ENCODE peak calls at places on chromosomes 2 and 18, in seven cellular contexts. T is cardiac muscle cell; F is adrenal gland; N is kidney; P is IMR-90; G is CD8-positive, alpha-beta T cell; O is gastrocnemius medialis. D is an unnamed sample. For H3K9me3, the result is how much of the 10 kb centered on the place peaks cover.

GRCh38 chr18:402129-402528 is 98.4 kb downstream of the COLEC12 start:
- DNase-seq in T (no peak), F (no peak), N (no peak), P (no peak), G (no peak), O (no peak), D (no peak)

GRCh38 chr18:78785706-78786105 is 193.9 kb upstream of the SALL3 start:
- DNase-seq in T (no peak), F (no peak), N (no peak), P (no peak), G (no peak), O (no peak), D (no peak)

GRCh38 chr2:60840880-60841279 is 40.5 kb upstream of the REL start:
- DNase-seq in T (no peak), F (no peak), N (no peak), P (no peak), G (no peak), O (no peak), D (no peak)

GRCh38 chr2:63780483-63781155 is 61.1 kb upstream of the UGP2 start:
- DNase-seq in T (no peak), F (no peak), N (no peak), P (no peak), G (no peak), O (no peak), D (no peak)

GRCh38 chr2:153388246-153388645 is 90.3 kb downstream of the RPRM start:
- DNase-seq in T (no peak), F (no peak), N (no peak), P (no peak), G (no peak), O (no peak), D (no peak)

GRCh38 chr2:118268268-118268667 is 180.0 kb downstream of the INSIG2 start:
- DNase-seq in T (no peak), F (no peak), N (no peak), P (no peak), G (no peak), O (no peak), D (no peak)

GRCh38 chr18:61308795-61309393 is 24.3 kb upstream of the CDH20 start:
- DNase-seq in T (no peak), F (no peak), N (no peak), P (peak), G (no peak), O (no peak), D (no peak)

GRCh38 chr2:46942143-46942526 is 26.5 kb upstream of the MCFD2 start:
- DNase-seq in T (peak), F (peak), N (peak), P (no peak), G (peak), O (no peak), D (peak)

GRCh38 chr2:187422277-187422676 is 25.8 kb downstream of the CALCRL start:
- DNase-seq in T (peak), F (no peak), N (no peak), P (no peak), G (no peak), O (no peak), D (no peak)

GRCh38 chr2:207143474-207144190 is 22.1 kb downstream of the KLF7 start:
- DNase-seq in T (peak), F (peak), N (peak), P (no peak), G (peak), O (peak), D (peak)

GRCh38 chr18:28647961-28648360 is 471.0 kb upstream of the CDH2 start:
- DNase-seq in T (no peak), F (no peak), N (no peak), P (no peak), G (no peak), O (no peak), D (no peak)

GRCh38 chr18:79849328-79850207 is 51.8 kb downstream of the KCNG2 start:
- DNase-seq in T (no peak), F (peak), N (no peak), P (no peak), G (no peak), O (no peak), D (no peak)

GRCh38 chr18:68735498-68736343 is 20.8 kb upstream of the TMX3 start:
- DNase-seq in T (peak), F (no peak), N (no peak), P (peak), G (no peak), O (no peak), D (no peak)

GRCh38 chr2:160942505-160943125 is 217.6 kb upstream of the TANK start:
- DNase-seq in T (no peak), F (no peak), N (no peak), P (no peak), G (no peak), O (no peak), D (no peak)

GRCh38 chr2:183996825-183997823 is 601.2 kb upstream of the ZNF804A start:
- DNase-seq in T (no peak), F (no peak), N (no peak), P (no peak), G (no peak), O (no peak), D (no peak)

GRCh38 chr2:233075966-233076339 is 15.8 kb downstream of the INPP5D start:
- DNase-seq in T (no peak), F (no peak), N (no peak), P (no peak), G (peak), O (no peak), D (no peak)

GRCh38 chr18:6255121-6255742 is 159.5 kb downstream of the L3MBTL4 start:
- DNase-seq in T (no peak), F (no peak), N (no peak), P (no peak), G (no peak), O (no peak), D (no peak)

GRCh38 chr2:85605406-85606115 is 3.1 kb upstream of the TMEM150A start:
- DNase-seq in T (peak), F (no peak), N (no peak), P (peak), G (no peak), O (no peak), D (no peak)

GRCh38 chr2:149169653-149170052 is 131.2 kb downstream of the LYPD6B start:
- DNase-seq in T (no peak), F (no peak), N (no peak), P (no peak), G (no peak), O (no peak), D (no peak)

GRCh38 chr18:2970762-2971659 is 41.9 kb downstream of the LPIN2 start:
- DNase-seq in T (no peak), F (no peak), N (no peak), P (peak), G (peak), O (no peak), D (no peak)

GRCh38 chr2:118642501-118642900 is 204.9 kb downstream of the EN1 start:
- DNase-seq in T (no peak), F (no peak), N (no peak), P (no peak), G (no peak), O (no peak), D (no peak)

GRCh38 chr2:96954490-96954846 is 31.9 kb downstream of the FAM178B start:
- DNase-seq in T (peak), F (no peak), N (no peak), P (peak), G (no peak), O (no peak), D (no peak)

GRCh38 chr2:84302513-84303412 is 156.3 kb downstream of the SUCLG1 start:
- DNase-seq in T (peak), F (peak), N (no peak), P (peak), G (peak), O (no peak), D (no peak)

GRCh38 chr18:32552421-32553030 is 81.8 kb upstream of the GAREM1 start:
- DNase-seq in T (peak), F (peak), N (no peak), P (peak), G (peak), O (peak), D (no peak)

GRCh38 chr2:181407171-181407570 is 50.0 kb upstream of the ITGA4 start:
- DNase-seq in T (no peak), F (no peak), N (no peak), P (no peak), G (no peak), O (no peak), D (no peak)

GRCh38 chr2:53317863-53318262 is 449.7 kb upstream of the CHAC2 start:
- DNase-seq in T (no peak), F (no peak), N (no peak), P (peak), G (no peak), O (no peak), D (no peak)

GRCh38 chr2:148546270-148546669 is 98.3 kb upstream of the EPC2 start:
- DNase-seq in T (peak), F (no peak), N (no peak), P (no peak), G (no peak), O (no peak), D (no peak)

GRCh38 chr2:200944467-200945394 is 18.7 kb downstream of the ORC2 start:
- DNase-seq in T (peak), F (peak), N (no peak), P (peak), G (no peak), O (no peak), D (no peak)

GRCh38 chr2:28401411-28401810 is 8.8 kb downstream of the FOSL2 start:
- DNase-seq in T (no peak), F (peak), N (no peak), P (no peak), G (no peak), O (no peak), D (no peak)

GRCh38 chr18:63016270-63016669 is 300.9 kb downstream of the PHLPP1 start:
- DNase-seq in T (peak), F (peak), N (no peak), P (peak), G (peak), O (peak), D (no peak)

DNA sequence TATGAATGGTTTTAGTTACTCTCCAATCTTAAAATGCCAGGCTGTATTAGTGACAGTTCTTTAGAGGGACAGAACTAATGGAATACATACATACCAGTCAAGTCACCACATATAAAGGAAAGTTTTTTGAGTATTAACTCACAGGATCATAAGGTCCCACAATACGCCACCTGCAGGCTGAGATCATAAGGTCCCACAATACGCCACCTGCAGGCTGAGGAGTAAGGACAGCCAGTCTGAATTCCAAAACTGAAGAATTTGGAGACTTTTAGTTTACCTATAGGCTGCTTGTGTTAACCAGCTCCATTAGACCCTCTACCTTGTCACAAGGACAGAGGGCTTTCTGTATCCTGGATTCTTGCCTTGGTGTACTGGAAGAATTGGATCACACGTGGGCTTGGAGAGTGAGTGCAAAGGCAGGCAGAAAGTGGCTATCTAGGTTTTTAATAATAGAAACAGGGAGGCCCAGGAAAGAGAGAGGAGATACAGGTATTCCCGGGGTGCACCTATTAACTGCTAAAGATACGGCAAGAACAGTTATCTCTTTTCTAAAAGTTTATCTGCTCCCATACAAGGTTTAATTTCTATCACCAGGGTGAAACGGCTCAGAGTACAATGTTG is 234.9 kb upstream of the CYRIA start:
- DNase-seq in T (peak), F (peak), N (no peak), P (no peak), G (no peak), O (no peak), D (no peak)
- TF ChIP-seq CTCF in T (peak), F (peak), N (peak), P (peak), G (no peak), O (no peak), D (no peak)

DNA sequence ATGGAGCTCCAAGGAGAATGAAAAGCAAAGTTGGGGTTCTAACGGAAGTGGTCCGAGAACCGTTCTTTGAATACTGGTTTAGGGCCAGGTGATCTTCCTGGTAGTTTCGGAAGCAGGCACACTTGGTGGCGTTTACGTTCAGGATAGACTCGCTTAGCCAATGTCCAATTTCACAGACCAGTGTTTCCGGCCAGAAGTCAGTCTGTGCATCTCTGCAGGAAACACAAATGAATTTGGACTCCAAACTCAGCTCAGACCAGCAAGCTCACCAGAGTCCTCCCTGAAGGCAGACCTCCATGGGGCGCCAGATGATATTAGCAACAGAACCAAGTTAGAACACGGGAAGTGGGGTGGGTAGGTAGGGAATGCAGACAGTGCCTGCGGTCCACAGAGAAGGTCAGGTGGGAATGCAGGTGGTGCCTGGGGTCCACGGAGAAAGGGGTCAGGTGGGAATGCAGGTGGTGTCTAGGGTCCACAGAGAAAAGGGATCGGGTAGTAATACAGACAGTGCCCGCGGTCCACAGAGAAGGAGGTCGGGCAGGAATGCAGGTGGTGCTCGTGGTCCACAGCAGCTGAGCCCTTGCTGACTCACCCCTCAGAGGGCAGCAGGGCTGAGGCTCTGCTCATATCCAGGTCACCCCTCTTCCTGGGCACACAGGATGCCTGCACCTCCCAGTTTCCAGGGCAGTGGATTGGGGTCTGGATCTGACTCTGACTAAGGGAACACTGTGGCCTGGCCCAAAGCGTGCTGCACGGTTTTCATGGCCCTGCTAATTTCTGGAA is 169.0 kb downstream of the MYT1L start:
- DNase-seq in T (no peak), F (no peak), N (no peak), P (no peak), G (no peak), O (no peak), D (no peak)
- H3K9me3 ChIP-seq in T (under half), F (under half), N (under half), P (under half), G (under half), O (under half), D (under half)

GRCh38 chr2:202821538-202822160 is 49.9 kb downstream of the ICA1L start:
- DNase-seq in T (no peak), F (no peak), N (no peak), P (no peak), G (no peak), O (no peak), D (no peak)
- H3K4me3 ChIP-seq in T (no peak), F (no peak), N (no peak), P (no peak), G (no peak), O (no peak), D (no peak)

GRCh38 chr2:71277536-71278103 is 50.7 kb upstream of the PAIP2B start:
- DNase-seq in T (peak), F (peak), N (peak), P (no peak), G (peak), O (peak), D (no peak)
- TF ChIP-seq CTCF in T (peak), F (peak), N (no peak), P (no peak), G (no peak), O (peak), D (no peak)

GRCh38 chr2:16279641-16280040 is 339.3 kb downstream of the MYCN start:
- DNase-seq in T (no peak), F (no peak), N (no peak), P (no peak), G (no peak), O (no peak), D (no peak)
- H3K9me3 ChIP-seq in T (under half), F (under half), N (under half), P (under half), G (under half), O (under half), D (under half)

D was measured in ascending aorta.